ENCODE peak calls at places on chromosomes 5 and 9, in seven cellular contexts. D is HFF-Myc, G is endodermal cell, Z is AG10803, I is choroid plexus epithelial cell, P is fibroblast of lung, R is cardiac fibroblast. K is an unnamed sample.

GRCh38 chr5:7214906-7215416 is 181.0 kb upstream of the ADCY2 start:
- DNase-seq in D (no peak), G (no peak), Z (no peak), I (no peak), P (no peak), R (no peak), K (no peak)

GRCh38 chr9:136146126-136147037 is 27.7 kb upstream of the TMEM250 start:
- DNase-seq in D (no peak), G (peak; percentile 39), Z (no peak), I (no peak), P (no peak), R (no peak), K (no peak)

GRCh38 chr5:97478513-97478912 is 295.5 kb upstream of the RIOK2 start:
- DNase-seq in D (no peak), G (no peak), Z (no peak), I (peak; percentile 1), P (peak; percentile 6), R (peak; percentile 19), K (peak; percentile 20)

GRCh38 chr5:174505621-174506020 is 218.8 kb upstream of the MSX2 start:
- DNase-seq in D (peak; percentile 56), G (no peak), Z (no peak), I (peak; percentile 76), P (peak; percentile 83), R (peak; percentile 37), K (peak; percentile 78)

GRCh38 chr9:2727966-2728613 is 10.8 kb downstream of the KCNV2 start:
- DNase-seq in D (peak; percentile 36), G (peak; percentile 67), Z (peak; percentile 77), I (peak; percentile 88), P (peak; percentile 80), R (peak; percentile 89), K (peak; percentile 62)

GRCh38 chr9:7690007-7690406 is 109.6 kb downstream of the DMAC1 start:
- DNase-seq in D (no peak), G (no peak), Z (no peak), I (no peak), P (no peak), R (no peak), K (no peak)

GRCh38 chr5:137146402-137146889 is 352.7 kb downstream of the SPOCK1 start:
- DNase-seq in D (peak; percentile 83), G (no peak), Z (peak; percentile 99), I (peak; percentile 77), P (peak; percentile 93), R (peak; percentile 99), K (peak; percentile 96)

GRCh38 chr9:38082456-38083287 is 13.6 kb upstream of the SHB start:
- DNase-seq in D (no peak), G (peak; percentile 50), Z (peak; percentile 62), I (no peak), P (peak; percentile 14), R (no peak), K (no peak)

GRCh38 chr5:118956727-118957126 is 31.6 kb downstream of the DTWD2 start:
- DNase-seq in D (no peak), G (no peak), Z (peak; percentile 18), I (peak; percentile 51), P (peak; percentile 62), R (peak; percentile 38), K (no peak)

GRCh38 chr5:39175273-39175955 is 43.9 kb downstream of the FYB1 start:
- DNase-seq in D (no peak), G (no peak), Z (no peak), I (no peak), P (no peak), R (no peak), K (no peak)

GRCh38 chr9:16333697-16334096 is 536.8 kb downstream of the BNC2 start:
- DNase-seq in D (no peak), G (no peak), Z (peak; percentile 48), I (no peak), P (no peak), R (no peak), K (peak; percentile 75)

GRCh38 chr9:125436613-125437443 is 175.2 kb downstream of the GAPVD1 start:
- DNase-seq in D (no peak), G (no peak), Z (no peak), I (no peak), P (no peak), R (no peak), K (no peak)

GRCh38 chr5:34895641-34896419 is 19.5 kb downstream of the RAD1 start:
- DNase-seq in D (no peak), G (peak; percentile 52), Z (peak; percentile 38), I (peak; percentile 57), P (peak; percentile 47), R (peak; percentile 40), K (peak; percentile 14)

GRCh38 chr5:132203916-132204315 is 23.7 kb downstream of the P4HA2 start:
- DNase-seq in D (no peak), G (peak; percentile 11), Z (no peak), I (no peak), P (no peak), R (no peak), K (no peak)

GRCh38 chr5:115695290-115695689 is 69.5 kb upstream of the TMED7 start:
- DNase-seq in D (no peak), G (no peak), Z (no peak), I (no peak), P (peak; percentile 62), R (no peak), K (no peak)

GRCh38 chr5:180171568-180172094 is 37.4 kb downstream of the RASGEF1C start:
- DNase-seq in D (no peak), G (no peak), Z (no peak), I (no peak), P (no peak), R (no peak), K (no peak)
- TF ChIP-seq CTCF in D (no peak), G (no peak), Z (no peak), I (no peak), P (no peak), R (no peak), K (no peak)

GRCh38 chr5:36605241-36605640 is 1.2 kb upstream of the SLC1A3 start:
- DNase-seq in D (no peak), G (no peak), Z (peak; percentile 54), I (peak; percentile 20), P (no peak), R (peak; percentile 44), K (no peak)
- H3K4me3 ChIP-seq in D (no peak overlapping the region), G (no peak overlapping the region), Z (no peak overlapping the region), I (no peak overlapping the region), P (no peak overlapping the region), R (no peak overlapping the region), K (no peak overlapping the region)

GRCh38 chr9:129359871-129360536 is 181.9 kb upstream of the IER5L start:
- DNase-seq in D (no peak), G (no peak), Z (no peak), I (no peak), P (no peak), R (no peak), K (no peak)

GRCh38 chr9:129361196-129361595 is 183.1 kb upstream of the IER5L start:
- DNase-seq in D (no peak), G (no peak), Z (no peak), I (no peak), P (no peak), R (no peak), K (no peak)

GRCh38 chr9:129365196-129365595 is 187.1 kb upstream of the IER5L start:
- DNase-seq in D (no peak), G (no peak), Z (peak; percentile 50), I (no peak), P (no peak), R (peak; percentile 27), K (no peak)

GRCh38 chr9:129363216-129363873 is 185.3 kb upstream of the IER5L start:
- DNase-seq in D (no peak), G (no peak), Z (no peak), I (no peak), P (no peak), R (no peak), K (no peak)

DNA sequence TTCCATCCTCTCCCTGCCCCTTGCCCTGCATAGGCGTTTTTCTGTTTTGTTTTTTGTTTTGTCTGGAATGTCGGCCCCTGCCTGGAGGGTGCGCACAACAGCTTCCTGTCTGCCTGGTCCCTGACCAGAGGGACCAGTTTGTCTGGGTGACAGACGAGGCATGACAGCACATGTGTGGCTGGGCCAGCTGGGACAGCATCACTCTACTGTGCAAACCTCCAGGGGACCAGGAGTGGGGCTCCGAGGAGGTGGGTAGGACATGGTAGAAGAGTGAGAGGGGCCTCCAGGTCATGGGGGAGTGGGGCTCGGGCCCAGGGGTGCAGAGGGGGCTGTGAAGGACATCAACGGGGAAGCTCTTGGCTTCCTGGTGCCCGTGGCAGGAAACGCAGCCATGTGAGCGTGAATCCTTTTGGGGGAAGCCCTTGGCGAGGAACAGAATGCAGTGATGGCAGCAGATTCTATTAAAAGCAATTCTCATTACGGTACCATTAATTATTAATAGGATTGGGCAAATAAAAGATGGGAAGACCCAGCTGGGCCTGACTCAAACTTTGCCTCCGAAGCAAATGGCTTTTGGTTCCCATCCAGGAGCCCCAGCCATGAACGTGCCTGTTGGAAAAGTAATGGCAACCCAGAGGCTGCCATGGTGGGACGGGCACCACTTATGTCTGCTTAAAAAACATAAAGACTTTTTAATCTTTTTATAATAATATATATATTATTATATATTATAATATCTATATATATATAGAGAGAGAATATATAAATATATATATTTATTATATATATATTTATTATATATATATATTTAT is 184.4 kb upstream of the IER5L start:
- DNase-seq in D (no peak), G (no peak), Z (no peak), I (no peak), P (no peak), R (no peak), K (no peak)
- TF ChIP-seq CTCF in D (no peak), G (no peak), Z (no peak), I (peak; percentile 3), P (no peak), R (no peak), K (no peak)

DNA sequence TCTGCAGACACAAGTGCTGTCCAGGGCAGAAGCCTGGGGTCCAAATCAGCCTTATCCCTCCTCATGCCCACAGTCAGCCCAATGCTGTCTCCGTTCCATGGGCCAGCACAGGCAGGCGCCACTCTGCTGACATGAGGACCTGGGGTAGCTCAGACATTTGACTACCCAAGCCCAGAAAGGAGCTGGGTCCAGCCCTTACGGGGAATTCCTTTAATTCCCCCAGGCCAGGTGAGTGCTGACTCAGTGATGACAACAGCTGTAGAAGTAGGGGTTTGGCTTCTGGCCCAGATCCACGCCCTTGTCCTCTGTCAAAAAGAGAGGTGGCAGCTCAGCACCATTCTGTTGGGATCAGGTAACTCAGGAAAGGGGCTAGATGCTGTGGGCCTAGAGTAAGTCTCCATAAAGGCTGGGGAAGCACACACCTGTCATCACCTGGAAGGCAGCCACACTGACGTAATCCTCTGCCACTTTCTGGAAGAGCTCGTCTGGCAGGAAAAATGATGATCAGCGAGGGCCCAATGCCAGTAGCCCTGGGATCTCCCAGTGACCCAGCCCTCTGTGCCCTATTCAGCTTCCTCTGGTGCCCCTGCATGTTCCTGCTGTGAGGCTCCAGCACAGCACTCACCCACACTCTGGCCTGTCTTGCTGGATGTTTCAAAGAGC is 1.9 kb downstream of the RAB24 start:
- DNase-seq in D (no peak), G (peak; percentile 58), Z (no peak), I (no peak), P (no peak), R (no peak), K (no peak)
- H3K4me3 ChIP-seq in D (peak overlapping the region; percentile 78), G (no peak overlapping the region), Z (peak overlapping the region; percentile 15), I (no peak overlapping the region), P (no peak overlapping the region), R (no peak overlapping the region), K (no peak overlapping the region)